ENCODE peak calls at places on chromosomes 1 and 21, in nine cellular contexts. O is NCI-H1417; R is glutamatergic neuron; U is amygdala; I is activated CD4-positive, alpha-beta T cell treated with anti-CD3 and anti-CD28 coated beads for 24 hours; X is left colon; S is progenitor cell of endocrine pancreas; A is foreskin keratinocyte; B is NCI-H1105 treated with DMSO at 0.1 percent for 48 hours. H is an unnamed sample.

GRCh38 chr21:33255404-33255803 is 10.8 kb upstream of the IL10RB start:
- DNase-seq in O (no peak), R (no peak), U (no peak), I (no peak), X (no peak), S (no peak), A (no peak), B (no peak), H (no peak)

GRCh38 chr1:1182491-1183220 is 9.0 kb downstream of the TTLL10 start:
- DNase-seq in O (no peak), R (peak), U (no peak), I (no peak), X (peak), S (no peak), A (no peak), B (no peak), H (no peak)

GRCh38 chr1:166155108-166155507 is 11.7 kb downstream of the FAM78B start:
- DNase-seq in O (no peak), R (no peak), U (no peak), I (no peak), X (no peak), S (no peak), A (no peak), B (no peak), H (no peak)

GRCh38 chr1:88530246-88530645 is 153.8 kb upstream of the PKN2 start:
- DNase-seq in O (no peak), R (no peak), U (no peak), I (no peak), X (no peak), S (no peak), A (no peak), B (no peak), H (no peak)

GRCh38 chr1:243549108-243549507 is 293.3 kb downstream of the SDCCAG8 start:
- DNase-seq in O (no peak), R (no peak), U (no peak), I (no peak), X (no peak), S (no peak), A (peak), B (no peak), H (no peak)

GRCh38 chr1:114756949-114757454 is 782 bp downstream of the CSDE1 start:
- DNase-seq in O (no peak), R (peak), U (no peak), I (no peak), X (no peak), S (peak), A (no peak), B (peak), H (peak)

GRCh38 chr1:54695764-54696163 is 19.9 kb upstream of the TTC4 start:
- DNase-seq in O (no peak), R (no peak), U (no peak), I (no peak), X (no peak), S (no peak), A (no peak), B (no peak), H (no peak)

GRCh38 chr1:247857069-247857985 is at the start of gene TRIM58:
- DNase-seq in O (no peak), R (peak), U (no peak), I (peak), X (peak), S (peak), A (no peak), B (no peak), H (no peak)

GRCh38 chr1:230080834-230081233 is 13.8 kb downstream of the GALNT2 start:
- DNase-seq in O (no peak), R (no peak), U (no peak), I (no peak), X (no peak), S (no peak), A (no peak), B (no peak), H (no peak)

GRCh38 chr21:33949516-33950424 is 34.2 kb upstream of the ATP5PO start:
- DNase-seq in O (no peak), R (no peak), U (no peak), I (no peak), X (no peak), S (no peak), A (no peak), B (no peak), H (no peak)

GRCh38 chr1:39799770-39800470 is 11.3 kb upstream of the BMP8B start:
- DNase-seq in O (peak), R (peak), U (no peak), I (peak), X (peak), S (peak), A (peak), B (peak), H (peak)

GRCh38 chr1:60866884-60867648 is 215.3 kb upstream of the NFIA start:
- DNase-seq in O (no peak), R (no peak), U (no peak), I (no peak), X (no peak), S (no peak), A (no peak), B (peak), H (no peak)

H was measured in NCI-H345.